ENCODE peak calls at places on chromosome 4, in ten cellular contexts. N is heart left ventricle; C is AG04450; R is brain microvascular endothelial cell; S is stomach; O is lung; I is effector memory CD4-positive, alpha-beta T cell; V is adrenal gland; M is ovary; W is coronary artery. H is an unnamed sample.

GRCh38 chr4:33062155-33062554 is 2342.0 kb downstream of the PCDH7 start:
- DNase-seq in N (no peak), C (no peak), R (no peak), S (no peak), O (no peak), I (no peak), V (no peak), M (no peak), W (no peak), H (no peak)

GRCh38 chr4:187309456-187309855 is 585.8 kb upstream of the FAT1 start:
- DNase-seq in N (no peak), C (peak), R (peak), S (no peak), O (no peak), I (no peak), V (no peak), M (no peak), W (no peak), H (no peak)

GRCh38 chr4:152927737-152928136 is 8.4 kb upstream of the FHDC1 start:
- DNase-seq in N (no peak), C (no peak), R (no peak), S (no peak), O (no peak), I (no peak), V (no peak), M (no peak), W (no peak), H (no peak)

GRCh38 chr4:154416183-154416543 is 75.4 kb downstream of the DCHS2 start:
- DNase-seq in N (peak), C (no peak), R (no peak), S (no peak), O (no peak), I (no peak), V (peak), M (peak), W (no peak), H (peak)

GRCh38 chr4:140633154-140633553 is 64.4 kb upstream of the UCP1 start:
- DNase-seq in N (no peak), C (no peak), R (no peak), S (no peak), O (no peak), I (no peak), V (no peak), M (no peak), W (no peak), H (no peak)

GRCh38 chr4:71608674-71609062 is 175.2 kb downstream of the GC start:
- DNase-seq in N (no peak), C (no peak), R (no peak), S (no peak), O (no peak), I (no peak), V (no peak), M (no peak), W (no peak), H (no peak)

GRCh38 chr4:138938371-138938699 is 77.2 kb upstream of the NOCT start:
- DNase-seq in N (no peak), C (peak), R (no peak), S (no peak), O (no peak), I (no peak), V (no peak), M (no peak), W (no peak), H (no peak)

GRCh38 chr4:141058739-141059507 is 74.3 kb downstream of the RNF150 start:
- DNase-seq in N (no peak), C (peak), R (peak), S (no peak), O (no peak), I (no peak), V (no peak), M (no peak), W (no peak), H (no peak)

GRCh38 chr4:37675587-37676290 is 10.4 kb downstream of the RELL1 start:
- DNase-seq in N (no peak), C (no peak), R (no peak), S (peak), O (no peak), I (no peak), V (no peak), M (no peak), W (no peak), H (no peak)

GRCh38 chr4:181030961-181031360 is 1212.2 kb upstream of the TENM3 start:
- DNase-seq in N (no peak), C (no peak), R (no peak), S (no peak), O (no peak), I (no peak), V (no peak), M (no peak), W (no peak), H (no peak)

GRCh38 chr4:67776746-67777145 is 22.6 kb upstream of the GNRHR start:
- DNase-seq in N (no peak), C (no peak), R (no peak), S (no peak), O (no peak), I (no peak), V (no peak), M (no peak), W (no peak), H (no peak)

DNA sequence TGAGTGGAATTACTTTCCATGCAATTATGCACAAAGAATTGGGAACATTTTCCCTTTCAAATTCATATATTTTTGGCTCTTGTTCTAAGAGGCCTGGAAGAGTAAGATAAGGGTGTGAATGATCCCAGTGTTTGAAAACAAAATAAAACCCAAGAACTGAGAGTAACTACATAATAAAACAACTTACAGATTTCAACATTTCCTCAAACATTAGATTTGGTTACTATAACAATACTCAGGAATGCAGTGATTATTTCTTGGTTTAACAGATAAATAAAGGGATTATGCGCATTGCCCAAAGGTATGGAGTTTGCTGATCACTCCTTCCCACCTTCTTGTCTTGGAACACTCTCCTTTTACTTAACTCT is 292.5 kb downstream of the CAMK2D start:
- DNase-seq in N (no peak), C (no peak), R (no peak), S (no peak), O (no peak), I (no peak), V (no peak), M (no peak), W (no peak), H (no peak)
- H3K4me3 ChIP-seq in N (no peak), C (no peak), R (no peak), S (no peak), O (no peak), I (no peak), V (no peak), M (no peak), W (no peak), H (no peak)

GRCh38 chr4:108766058-108766457 is 3.2 kb upstream of the ETNPPL start:
- DNase-seq in N (no peak), C (no peak), R (no peak), S (no peak), O (no peak), I (no peak), V (no peak), M (no peak), W (no peak), H (no peak)
- H3K27ac ChIP-seq in N (no peak), C (no peak), R (no peak), S (no peak), O (no peak), I (no peak), V (no peak), M (no peak), W (no peak), H (no peak)

DNA sequence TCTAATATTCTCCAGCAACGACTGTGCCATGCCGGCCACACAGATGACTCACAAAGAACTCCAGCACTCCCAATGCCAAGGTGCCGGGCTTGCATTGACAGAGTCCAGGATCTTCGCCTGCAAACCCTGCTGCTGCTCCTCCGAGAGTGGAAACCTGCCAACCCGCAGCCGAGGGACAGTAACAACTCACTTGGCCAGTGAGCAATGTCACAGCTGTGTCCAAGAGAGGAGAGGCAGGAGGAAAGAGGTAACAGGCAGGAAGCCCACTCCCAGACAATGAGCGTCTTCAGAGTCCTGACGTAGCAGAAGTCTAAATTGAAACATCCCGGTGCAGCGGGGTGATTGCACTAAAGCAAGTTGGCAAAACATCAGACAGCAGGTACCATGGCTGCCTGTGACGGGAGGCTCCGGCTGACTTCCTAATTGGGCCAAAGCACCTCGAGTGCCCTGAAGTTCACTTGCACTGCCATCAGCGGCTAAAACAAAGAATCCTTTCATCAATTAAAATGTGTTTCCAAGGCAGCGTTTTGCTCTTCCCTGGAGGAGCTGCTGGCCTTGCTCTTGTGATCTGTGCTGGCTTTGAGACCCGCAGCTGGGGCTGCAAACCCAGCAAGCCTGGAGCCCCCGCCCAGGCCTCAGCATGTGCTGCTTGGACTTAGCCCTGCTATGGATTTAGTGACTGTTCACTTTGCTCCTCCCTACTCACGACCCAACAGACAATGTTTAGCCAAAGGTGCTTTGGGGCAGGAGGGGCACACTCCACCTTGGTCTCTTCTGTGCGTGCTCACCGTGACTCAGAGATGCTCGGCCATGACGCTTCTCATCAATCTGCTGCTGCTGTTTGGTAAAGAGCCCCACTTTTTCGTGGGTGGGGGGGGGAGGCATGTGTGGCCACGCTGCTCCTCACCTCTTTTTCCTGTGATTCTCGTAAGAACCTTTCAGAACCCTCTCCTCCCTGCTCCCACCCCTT is 36.5 kb downstream of the DCTD start:
- DNase-seq in N (peak), C (no peak), R (no peak), S (peak), O (no peak), I (no peak), V (peak), M (no peak), W (no peak), H (peak)
- H3K4me3 ChIP-seq in N (peak), C (no peak), R (peak), S (peak), O (no peak), I (no peak), V (no peak), M (no peak), W (no peak), H (peak)

DNA sequence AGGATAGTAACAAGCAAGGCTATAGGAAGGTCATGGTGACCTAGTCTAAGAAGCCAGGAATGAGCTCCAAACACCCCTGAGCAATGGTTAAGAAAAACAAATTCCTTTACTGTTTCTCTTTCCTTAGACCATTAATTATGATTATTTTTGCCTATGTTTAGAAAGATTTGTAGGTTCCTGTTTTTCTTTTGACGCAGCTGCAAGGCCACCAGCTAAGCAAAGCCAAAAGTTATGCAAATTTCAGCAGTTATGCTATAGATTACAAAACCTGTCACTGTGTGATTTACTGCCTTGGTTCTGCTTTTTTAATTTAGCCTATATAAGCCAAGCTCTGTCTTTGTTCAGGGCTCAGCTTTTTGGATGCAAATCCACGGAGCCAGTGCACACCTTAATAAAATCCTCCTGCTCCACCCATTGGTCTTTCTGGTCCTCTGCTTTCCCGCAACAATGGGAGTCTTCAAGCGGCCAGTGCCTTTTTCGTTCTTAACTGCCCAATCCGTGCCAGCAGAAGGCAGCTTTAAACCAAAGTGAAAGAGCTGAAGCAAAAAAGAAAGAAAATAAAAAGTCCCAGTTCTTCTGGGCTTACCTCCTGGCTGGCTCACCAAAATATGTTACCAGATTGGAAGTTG is 1.4 kb upstream of the CEP135 start:
- DNase-seq in N (no peak), C (no peak), R (peak), S (no peak), O (no peak), I (no peak), V (no peak), M (no peak), W (no peak), H (no peak)
- H3K27ac ChIP-seq in N (peak), C (peak), R (peak), S (peak), O (peak), I (peak), V (no peak), M (no peak), W (peak), H (peak)

GRCh38 chr4:176791591-176792347 is 953 bp downstream of the VEGFC start:
- DNase-seq in N (peak), C (no peak), R (no peak), S (peak), O (no peak), I (no peak), V (peak), M (peak), W (peak), H (peak)
- H3K4me3 ChIP-seq in N (peak), C (peak), R (peak), S (peak), O (peak), I (no peak), V (no peak), M (peak), W (peak), H (peak)

DNA sequence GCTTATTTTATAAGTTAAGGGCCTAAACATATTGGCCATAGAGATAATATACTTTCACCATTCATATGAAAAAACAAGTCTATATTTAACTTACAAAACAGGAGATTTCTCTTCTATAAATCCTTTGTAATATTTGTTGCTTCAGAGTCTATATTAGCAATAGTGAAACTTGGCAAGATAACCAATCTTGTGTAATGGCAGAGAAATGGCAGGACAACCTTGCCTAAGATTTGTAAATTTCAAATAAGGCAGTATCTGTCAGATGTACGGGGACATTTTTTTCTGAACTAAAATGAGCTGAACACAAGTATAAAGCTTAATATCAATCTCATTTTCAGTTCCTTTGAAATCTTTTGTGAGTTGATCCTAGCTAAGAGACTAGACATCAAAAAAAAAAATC is 17.8 kb upstream of the CPEB2 start:
- DNase-seq in N (no peak), C (no peak), R (no peak), S (no peak), O (no peak), I (no peak), V (no peak), M (no peak), W (no peak), H (no peak)
- H3K27ac ChIP-seq in N (no peak), C (no peak), R (no peak), S (peak), O (no peak), I (no peak), V (no peak), M (no peak), W (no peak), H (no peak)

GRCh38 chr4:150960818-150961217 is 54.3 kb downstream of the LRBA start:
- DNase-seq in N (no peak), C (no peak), R (peak), S (peak), O (no peak), I (no peak), V (no peak), M (no peak), W (no peak), H (no peak)

GRCh38 chr4:150962245-150962644 is 52.8 kb downstream of the LRBA start:
- DNase-seq in N (no peak), C (no peak), R (no peak), S (no peak), O (no peak), I (no peak), V (no peak), M (no peak), W (no peak), H (no peak)

GRCh38 chr4:150961566-150961965 is 53.5 kb downstream of the LRBA start:
- DNase-seq in N (no peak), C (no peak), R (no peak), S (no peak), O (no peak), I (no peak), V (no peak), M (no peak), W (no peak), H (no peak)

GRCh38 chr4:150964754-150965153 is 50.3 kb downstream of the LRBA start:
- DNase-seq in N (no peak), C (no peak), R (no peak), S (no peak), O (no peak), I (no peak), V (no peak), M (no peak), W (no peak), H (no peak)

DNA sequence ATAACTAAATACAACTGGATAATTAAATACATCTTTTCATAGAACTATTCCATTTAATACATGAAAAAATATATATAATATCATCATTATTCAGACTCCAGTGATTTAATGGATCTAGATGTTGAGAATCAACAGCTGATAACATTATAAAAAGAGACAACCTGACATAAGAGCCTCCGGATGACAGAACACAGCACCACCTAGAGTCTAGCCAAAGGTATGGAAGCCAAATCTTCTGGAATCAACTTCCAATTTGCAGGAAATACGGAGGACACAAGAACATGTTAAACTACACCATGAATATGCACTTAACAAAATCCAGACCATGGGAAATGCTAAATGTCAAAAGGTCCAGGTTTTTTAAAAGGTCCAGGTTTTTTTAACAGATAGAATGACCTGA is 55.0 kb downstream of the LRBA start:
- DNase-seq in N (no peak), C (no peak), R (peak), S (no peak), O (no peak), I (no peak), V (no peak), M (no peak), W (no peak), H (no peak)
- H3K4me3 ChIP-seq in N (no peak), C (no peak), R (no peak), S (no peak), O (no peak), I (no peak), V (no peak), M (no peak), W (no peak), H (no peak)

GRCh38 chr4:54064317-54065275 is at the start of gene CHIC2:
- DNase-seq in N (peak), C (peak), R (peak), S (peak), O (peak), I (peak), V (peak), M (peak), W (peak), H (peak)

GRCh38 chr4:54061873-54062272 is 2.5 kb downstream of the CHIC2 start:
- DNase-seq in N (no peak), C (no peak), R (no peak), S (no peak), O (no peak), I (no peak), V (no peak), M (no peak), W (no peak), H (no peak)

GRCh38 chr4:54063737-54064316 is 578 bp downstream of the CHIC2 start:
- DNase-seq in N (peak), C (no peak), R (no peak), S (peak), O (peak), I (no peak), V (no peak), M (peak), W (peak), H (peak)

GRCh38 chr4:54062392-54062791 is 2.0 kb downstream of the CHIC2 start:
- DNase-seq in N (no peak), C (no peak), R (no peak), S (no peak), O (no peak), I (no peak), V (no peak), M (no peak), W (no peak), H (no peak)

DNA sequence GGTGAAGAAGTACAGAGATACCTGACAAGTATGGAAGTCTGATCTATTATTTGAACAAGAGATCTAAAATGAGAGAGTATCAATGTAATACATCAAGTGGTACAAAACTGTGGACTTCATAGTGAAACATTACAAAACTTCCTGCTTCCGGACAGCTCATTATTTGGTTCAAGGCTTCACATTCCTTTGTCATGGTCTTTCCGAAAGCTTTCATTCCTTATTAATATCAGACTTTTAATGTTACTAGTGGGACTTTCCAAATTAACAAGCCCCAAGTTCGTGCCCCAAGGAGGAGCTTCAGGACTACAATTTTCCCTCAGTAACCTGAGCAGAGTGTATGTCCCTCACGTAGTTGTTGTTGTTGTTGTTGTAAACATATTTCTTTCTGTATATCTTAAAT is 1.2 kb downstream of the CHIC2 start:
- DNase-seq in N (no peak), C (no peak), R (no peak), S (no peak), O (no peak), I (no peak), V (no peak), M (no peak), W (no peak), H (no peak)
- H3K27ac ChIP-seq in N (peak), C (peak), R (peak), S (peak), O (peak), I (peak), V (peak), M (no peak), W (peak), H (peak)